ENCODE peak calls at places on chromosomes 2 and 18, in four cellular contexts. One of them, this sample, is unnamed. For H3K4me1, the result is how much of the 10 kb centered on the place peaks cover.

GRCh38 chr18:48828713-48829442 is 121.9 kb downstream of the SMAD7 start:
- DNase-seq in fibroblast of lung: no peak
- DNase-seq in H9: peak
- DNase-seq in body of pancreas: no peak
- DNase-seq in this sample: no peak

GRCh38 chr18:24227976-24228660 is 89.3 kb downstream of the CABYR start:
- DNase-seq in body of pancreas: no peak
- DNase-seq in fibroblast of lung: peak
- DNase-seq in H9: no peak
- DNase-seq in this sample: peak

GRCh38 chr2:43812005-43812404 is 26.6 kb downstream of the ABCG5 start:
- DNase-seq in fibroblast of lung: no peak
- DNase-seq in H9: no peak
- DNase-seq in body of pancreas: no peak
- DNase-seq in this sample: no peak

GRCh38 chr2:12486205-12487118 is 230.3 kb upstream of the TRIB2 start:
- DNase-seq in body of pancreas: no peak
- DNase-seq in fibroblast of lung: no peak
- DNase-seq in H9: no peak
- DNase-seq in this sample: no peak

GRCh38 chr2:172208881-172209325 is 106.2 kb upstream of the DLX2 start:
- DNase-seq in H9: no peak
- DNase-seq in body of pancreas: no peak
- DNase-seq in fibroblast of lung: peak
- DNase-seq in this sample: no peak

GRCh38 chr18:68847219-68847860 is 49.5 kb downstream of the CCDC102B start:
- DNase-seq in body of pancreas: no peak
- DNase-seq in H9: no peak
- DNase-seq in fibroblast of lung: peak
- DNase-seq in this sample: no peak

GRCh38 chr2:224948859-224949258 is 93.4 kb downstream of the DOCK10 start:
- DNase-seq in H9: no peak
- DNase-seq in body of pancreas: no peak
- DNase-seq in fibroblast of lung: peak
- DNase-seq in this sample: no peak

GRCh38 chr18:3061581-3062416 is 48.9 kb upstream of the LPIN2 start:
- DNase-seq in H9: no peak
- DNase-seq in body of pancreas: no peak
- DNase-seq in fibroblast of lung: no peak
- DNase-seq in this sample: no peak

GRCh38 chr18:741931-742512 is 29.6 kb upstream of the ENOSF1 start:
- DNase-seq in fibroblast of lung: peak
- DNase-seq in H9: no peak
- DNase-seq in body of pancreas: no peak
- DNase-seq in this sample: no peak

GRCh38 chr18:26134110-26134509 is 441 bp downstream of the PSMA8 start:
- DNase-seq in fibroblast of lung: no peak
- DNase-seq in body of pancreas: no peak
- DNase-seq in H9: no peak
- DNase-seq in this sample: no peak

GRCh38 chr2:70861774-70862644 is 26.4 kb upstream of the CD207 start:
- DNase-seq in body of pancreas: peak
- DNase-seq in H9: peak
- DNase-seq in fibroblast of lung: peak
- DNase-seq in this sample: peak

GRCh38 chr2:39513641-39514094 is 76.6 kb upstream of the MAP4K3 start:
- DNase-seq in fibroblast of lung: peak
- DNase-seq in H9: peak
- DNase-seq in body of pancreas: peak
- DNase-seq in this sample: no peak

GRCh38 chr2:164722604-164723338 is 101.5 kb upstream of the GRB14 start:
- DNase-seq in body of pancreas: no peak
- DNase-seq in H9: no peak
- DNase-seq in fibroblast of lung: no peak
- DNase-seq in this sample: no peak

GRCh38 chr2:148653437-148653836 is 8.9 kb downstream of the EPC2 start:
- DNase-seq in fibroblast of lung: no peak
- DNase-seq in body of pancreas: no peak
- DNase-seq in H9: no peak
- DNase-seq in this sample: no peak

GRCh38 chr2:120224735-120225548 is 1.7 kb upstream of the TMEM185B start:
- DNase-seq in fibroblast of lung: no peak
- DNase-seq in body of pancreas: no peak
- DNase-seq in H9: peak
- DNase-seq in this sample: no peak

GRCh38 chr2:211351998-211352397 is 795.6 kb downstream of the CPS1 start:
- DNase-seq in H9: no peak
- DNase-seq in fibroblast of lung: no peak
- DNase-seq in body of pancreas: no peak
- DNase-seq in this sample: no peak

GRCh38 chr2:127932199-127932877 is 46.6 kb upstream of the AMMECR1L start:
- DNase-seq in H9: no peak
- DNase-seq in body of pancreas: no peak
- DNase-seq in fibroblast of lung: peak
- DNase-seq in this sample: no peak

GRCh38 chr18:66136039-66136438 is 385.2 kb downstream of the CDH7 start:
- DNase-seq in fibroblast of lung: no peak
- DNase-seq in H9: no peak
- DNase-seq in body of pancreas: no peak
- DNase-seq in this sample: no peak

GRCh38 chr18:78303519-78303918 is 676.1 kb upstream of the SALL3 start:
- DNase-seq in H9: no peak
- DNase-seq in fibroblast of lung: no peak
- DNase-seq in body of pancreas: no peak
- DNase-seq in this sample: no peak

GRCh38 chr2:134668821-134669220 is 50.0 kb downstream of the TMEM163 start:
- DNase-seq in H9: no peak
- DNase-seq in fibroblast of lung: no peak
- DNase-seq in body of pancreas: no peak
- DNase-seq in this sample: no peak

GRCh38 chr2:43288417-43289305 is 62.3 kb upstream of the ZFP36L2 start:
- DNase-seq in H9: no peak
- DNase-seq in body of pancreas: no peak
- DNase-seq in fibroblast of lung: peak
- DNase-seq in this sample: no peak

GRCh38 chr2:11583203-11583752 is 49.4 kb downstream of the GREB1 start:
- DNase-seq in body of pancreas: no peak
- DNase-seq in H9: no peak
- DNase-seq in fibroblast of lung: peak
- DNase-seq in this sample: peak

GRCh38 chr18:78525364-78526111 is 454.1 kb upstream of the SALL3 start:
- DNase-seq in fibroblast of lung: no peak
- DNase-seq in H9: no peak
- DNase-seq in body of pancreas: no peak
- DNase-seq in this sample: no peak

GRCh38 chr18:46481048-46481846 is 175.8 kb downstream of the LOXHD1 start:
- DNase-seq in fibroblast of lung: peak
- DNase-seq in H9: peak
- DNase-seq in body of pancreas: no peak
- DNase-seq in this sample: peak

GRCh38 chr2:165793779-165794519 is at the start of gene GALNT3:
- DNase-seq in H9: peak
- DNase-seq in body of pancreas: peak
- DNase-seq in fibroblast of lung: no peak
- DNase-seq in this sample: peak

GRCh38 chr2:9074930-9075329 is 71.4 kb upstream of the MBOAT2 start:
- DNase-seq in fibroblast of lung: no peak
- DNase-seq in body of pancreas: no peak
- DNase-seq in H9: peak
- DNase-seq in this sample: no peak

GRCh38 chr2:234363011-234363487 is 133.8 kb downstream of the ARL4C start:
- DNase-seq in fibroblast of lung: no peak
- DNase-seq in body of pancreas: peak
- DNase-seq in H9: peak
- DNase-seq in this sample: no peak

GRCh38 chr2:154161286-154161685 is 289.6 kb downstream of the GALNT13 start:
- DNase-seq in H9: no peak
- DNase-seq in fibroblast of lung: no peak
- DNase-seq in body of pancreas: no peak
- DNase-seq in this sample: no peak

GRCh38 chr18:38545071-38545470 is 979.5 kb upstream of the CELF4 start:
- DNase-seq in fibroblast of lung: peak
- DNase-seq in H9: peak
- DNase-seq in body of pancreas: no peak
- DNase-seq in this sample: peak

GRCh38 chr18:63747006-63747405 is 28.2 kb upstream of the SERPINB7 start:
- DNase-seq in H9: no peak
- DNase-seq in body of pancreas: no peak
- DNase-seq in fibroblast of lung: no peak
- DNase-seq in this sample: no peak

GRCh38 chr2:158713523-158714138 is 81.5 kb upstream of the DAPL1 start:
- DNase-seq in body of pancreas: no peak
- DNase-seq in H9: no peak
- DNase-seq in fibroblast of lung: no peak
- DNase-seq in this sample: no peak

GRCh38 chr2:94774851-94775250 is 96.4 kb upstream of the TEKT4 start:
- DNase-seq in body of pancreas: no peak
- DNase-seq in fibroblast of lung: no peak
- DNase-seq in H9: no peak
- DNase-seq in this sample: no peak

GRCh38 chr2:96923810-96924774 is 54.2 kb upstream of the SEMA4C start:
- DNase-seq in fibroblast of lung: no peak
- DNase-seq in body of pancreas: no peak
- DNase-seq in H9: no peak
- DNase-seq in this sample: no peak

GRCh38 chr2:237026981-237027711 is 58.5 kb upstream of the COPS8 start:
- DNase-seq in H9: peak
- DNase-seq in fibroblast of lung: peak
- DNase-seq in body of pancreas: peak
- DNase-seq in this sample: peak

GRCh38 chr2:103506812-103507211 is 745.0 kb downstream of the TMEM182 start:
- DNase-seq in fibroblast of lung: no peak
- DNase-seq in body of pancreas: no peak
- DNase-seq in H9: no peak
- DNase-seq in this sample: no peak

GRCh38 chr18:8602040-8602439 is 7.2 kb upstream of the RAB12 start:
- DNase-seq in body of pancreas: no peak
- DNase-seq in H9: no peak
- DNase-seq in fibroblast of lung: no peak
- DNase-seq in this sample: no peak

GRCh38 chr2:26722328-26722727 is 29.8 kb downstream of the KCNK3 start:
- DNase-seq in H9: no peak
- DNase-seq in fibroblast of lung: no peak
- DNase-seq in body of pancreas: no peak
- DNase-seq in this sample: no peak

GRCh38 chr2:26722911-26723310 is 30.4 kb downstream of the KCNK3 start:
- DNase-seq in fibroblast of lung: no peak
- DNase-seq in H9: no peak
- DNase-seq in body of pancreas: no peak
- DNase-seq in this sample: no peak

GRCh38 chr2:26724004-26724750 is 31.7 kb downstream of the KCNK3 start:
- DNase-seq in body of pancreas: peak
- DNase-seq in fibroblast of lung: peak
- DNase-seq in H9: no peak
- DNase-seq in this sample: peak

GRCh38 chr2:26724784-26725515 is 32.4 kb downstream of the KCNK3 start:
- DNase-seq in fibroblast of lung: no peak
- DNase-seq in body of pancreas: no peak
- DNase-seq in H9: no peak
- DNase-seq in this sample: peak

GRCh38 chr2:26723475-26723874 is 31.0 kb downstream of the KCNK3 start:
- DNase-seq in body of pancreas: no peak
- DNase-seq in fibroblast of lung: no peak
- DNase-seq in H9: no peak
- DNase-seq in this sample: no peak
- H3K4me1 ChIP-seq in body of pancreas: half or more
- H3K4me1 ChIP-seq in fibroblast of lung: under half
- H3K4me1 ChIP-seq in H9: under half
- H3K4me1 ChIP-seq in this sample: under half

DNA sequence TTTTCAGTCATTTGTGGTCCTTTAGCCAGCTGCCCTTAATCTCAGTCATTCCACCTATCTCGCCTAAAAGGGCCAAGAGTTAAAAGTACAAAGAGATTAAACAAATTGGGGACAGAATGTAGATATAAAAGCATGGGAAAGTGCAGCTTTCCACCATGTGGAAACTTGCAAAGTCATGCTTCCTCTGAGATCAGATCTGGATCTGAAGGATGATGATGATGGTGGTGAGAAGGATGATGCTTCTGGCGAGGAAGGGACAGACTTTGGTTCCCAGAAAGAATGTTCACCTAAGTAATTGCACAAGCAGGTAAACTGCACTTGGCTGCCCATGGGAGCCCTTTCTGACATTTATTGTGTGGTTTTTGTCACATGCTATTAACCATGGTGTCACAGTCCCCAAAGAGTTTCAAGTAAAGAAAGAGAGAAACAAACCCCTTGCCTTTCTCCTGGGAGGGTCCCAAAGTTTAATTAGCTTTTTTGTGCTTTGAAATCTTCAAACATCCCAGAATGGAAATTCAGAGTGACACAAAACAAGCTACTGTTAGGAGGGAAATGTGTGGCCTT is 34.7 kb downstream of the KLF7 start:
- DNase-seq in fibroblast of lung: no peak
- DNase-seq in body of pancreas: no peak
- DNase-seq in H9: no peak
- DNase-seq in this sample: no peak
- H3K4me1 ChIP-seq in fibroblast of lung: under half
- H3K4me1 ChIP-seq in body of pancreas: under half
- H3K4me1 ChIP-seq in H9: under half
- H3K4me1 ChIP-seq in this sample: under half

GRCh38 chr2:205704101-205704741 is 21.9 kb downstream of the NRP2 start:
- DNase-seq in H9: no peak
- DNase-seq in fibroblast of lung: no peak
- DNase-seq in body of pancreas: peak
- DNase-seq in this sample: no peak
- H3K4me1 ChIP-seq in H9: under half
- H3K4me1 ChIP-seq in fibroblast of lung: under half
- H3K4me1 ChIP-seq in body of pancreas: under half
- H3K4me1 ChIP-seq in this sample: under half

DNA sequence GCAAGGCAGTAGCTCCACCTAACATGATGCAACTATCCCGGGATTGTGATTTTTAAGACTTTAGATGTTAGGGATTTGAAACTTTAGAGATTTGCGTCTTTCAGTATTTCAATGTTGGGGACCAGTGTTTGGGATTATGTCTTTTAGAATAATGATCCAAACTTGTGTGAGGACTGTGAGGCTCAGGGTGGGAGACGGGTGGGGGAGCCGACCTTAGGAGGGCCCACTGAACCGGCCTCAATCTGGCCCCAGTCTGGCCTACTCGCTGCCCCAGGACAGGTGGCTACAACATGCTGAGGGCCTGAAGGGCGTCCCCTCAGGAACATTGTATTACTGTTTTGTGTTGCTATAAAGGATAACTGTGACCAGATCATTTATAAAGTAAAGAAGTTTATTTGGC is 10.7 kb downstream of the AMER3 start:
- DNase-seq in fibroblast of lung: no peak
- DNase-seq in body of pancreas: no peak
- DNase-seq in H9: no peak
- DNase-seq in this sample: no peak
- H3K4me1 ChIP-seq in fibroblast of lung: under half
- H3K4me1 ChIP-seq in body of pancreas: under half
- H3K4me1 ChIP-seq in H9: under half
- H3K4me1 ChIP-seq in this sample: under half

This sample was measured in mucosa of descending colon.